ENCODE peak calls at places on chromosome 2, in seven cellular contexts. One of them, this sample, is unnamed.
A peak's percentile ranks its signal among the peaks of the same experiment; 100 is the strongest.

GRCh38 chr2:83017366-83018090 is 1441.6 kb downstream of the SUCLG1 start:
- DNase-seq in transverse colon: no peak
- DNase-seq in HCT116: no peak
- DNase-seq in A549: no peak
- DNase-seq in lower leg skin: no peak
- DNase-seq in Peyer's patch: no peak
- DNase-seq in GM12892: no peak
- DNase-seq in this sample: no peak

GRCh38 chr2:68798574-68798973 is 64.0 kb downstream of the ARHGAP25 start:
- DNase-seq in transverse colon: no peak
- DNase-seq in HCT116: no peak
- DNase-seq in A549: no peak
- DNase-seq in lower leg skin: no peak
- DNase-seq in Peyer's patch: no peak
- DNase-seq in GM12892: no peak
- DNase-seq in this sample: no peak

GRCh38 chr2:207663870-207664545 is 38.8 kb upstream of the METTL21A start:
- DNase-seq in transverse colon: no peak
- DNase-seq in HCT116: no peak
- DNase-seq in A549: no peak
- DNase-seq in lower leg skin: no peak
- DNase-seq in Peyer's patch: no peak
- DNase-seq in GM12892: no peak
- DNase-seq in this sample: no peak

GRCh38 chr2:205025580-205026240 is 480.4 kb downstream of the PARD3B start:
- DNase-seq in transverse colon: no peak
- DNase-seq in HCT116: no peak
- DNase-seq in A549: no peak
- DNase-seq in lower leg skin: no peak
- DNase-seq in Peyer's patch: no peak
- DNase-seq in GM12892: no peak
- DNase-seq in this sample: no peak

GRCh38 chr2:29063646-29064372 is 10.5 kb downstream of the PCARE start:
- DNase-seq in transverse colon: no peak
- DNase-seq in HCT116: no peak
- DNase-seq in A549: no peak
- DNase-seq in lower leg skin: no peak
- DNase-seq in Peyer's patch: no peak
- DNase-seq in GM12892: no peak
- DNase-seq in this sample: no peak

GRCh38 chr2:185537689-185538088 is 200.9 kb upstream of the FSIP2 start:
- DNase-seq in transverse colon: no peak
- DNase-seq in HCT116: no peak
- DNase-seq in A549: no peak
- DNase-seq in lower leg skin: no peak
- DNase-seq in Peyer's patch: no peak
- DNase-seq in GM12892: no peak
- DNase-seq in this sample: no peak

GRCh38 chr2:128654404-128654803 is 335.7 kb upstream of the HS6ST1 start:
- DNase-seq in transverse colon: peak; percentile 13
- DNase-seq in HCT116: no peak
- DNase-seq in A549: no peak
- DNase-seq in lower leg skin: no peak
- DNase-seq in Peyer's patch: no peak
- DNase-seq in GM12892: no peak
- DNase-seq in this sample: no peak

GRCh38 chr2:46493241-46493970 is 14.0 kb downstream of the TMEM247 start:
- DNase-seq in transverse colon: no peak
- DNase-seq in HCT116: no peak
- DNase-seq in A549: peak; percentile 49
- DNase-seq in lower leg skin: no peak
- DNase-seq in Peyer's patch: no peak
- DNase-seq in GM12892: peak; percentile 47
- DNase-seq in this sample: peak; percentile 54

GRCh38 chr2:105325389-105325963 is 4.1 kb downstream of the TGFBRAP1 start:
- DNase-seq in transverse colon: no peak
- DNase-seq in HCT116: no peak
- DNase-seq in A549: no peak
- DNase-seq in lower leg skin: no peak
- DNase-seq in Peyer's patch: no peak
- DNase-seq in GM12892: no peak
- DNase-seq in this sample: no peak

GRCh38 chr2:113105047-113105446 is 22.4 kb upstream of the IL1RN start:
- DNase-seq in transverse colon: no peak
- DNase-seq in HCT116: no peak
- DNase-seq in A549: peak; percentile 36
- DNase-seq in lower leg skin: no peak
- DNase-seq in Peyer's patch: no peak
- DNase-seq in GM12892: no peak
- DNase-seq in this sample: peak; percentile 27

GRCh38 chr2:117755768-117756167 is 58.7 kb upstream of the DDX18 start:
- DNase-seq in transverse colon: no peak
- DNase-seq in HCT116: no peak
- DNase-seq in A549: no peak
- DNase-seq in lower leg skin: no peak
- DNase-seq in Peyer's patch: no peak
- DNase-seq in GM12892: no peak
- DNase-seq in this sample: no peak

GRCh38 chr2:25819597-25820039 is 58.7 kb downstream of the ASXL2 start:
- DNase-seq in transverse colon: no peak
- DNase-seq in HCT116: no peak
- DNase-seq in A549: no peak
- DNase-seq in lower leg skin: no peak
- DNase-seq in Peyer's patch: no peak
- DNase-seq in GM12892: no peak
- DNase-seq in this sample: no peak

GRCh38 chr2:221343524-221343923 is 228.6 kb downstream of the EPHA4 start:
- DNase-seq in transverse colon: no peak
- DNase-seq in HCT116: no peak
- DNase-seq in A549: no peak
- DNase-seq in lower leg skin: no peak
- DNase-seq in Peyer's patch: no peak
- DNase-seq in GM12892: no peak
- DNase-seq in this sample: no peak

DNA sequence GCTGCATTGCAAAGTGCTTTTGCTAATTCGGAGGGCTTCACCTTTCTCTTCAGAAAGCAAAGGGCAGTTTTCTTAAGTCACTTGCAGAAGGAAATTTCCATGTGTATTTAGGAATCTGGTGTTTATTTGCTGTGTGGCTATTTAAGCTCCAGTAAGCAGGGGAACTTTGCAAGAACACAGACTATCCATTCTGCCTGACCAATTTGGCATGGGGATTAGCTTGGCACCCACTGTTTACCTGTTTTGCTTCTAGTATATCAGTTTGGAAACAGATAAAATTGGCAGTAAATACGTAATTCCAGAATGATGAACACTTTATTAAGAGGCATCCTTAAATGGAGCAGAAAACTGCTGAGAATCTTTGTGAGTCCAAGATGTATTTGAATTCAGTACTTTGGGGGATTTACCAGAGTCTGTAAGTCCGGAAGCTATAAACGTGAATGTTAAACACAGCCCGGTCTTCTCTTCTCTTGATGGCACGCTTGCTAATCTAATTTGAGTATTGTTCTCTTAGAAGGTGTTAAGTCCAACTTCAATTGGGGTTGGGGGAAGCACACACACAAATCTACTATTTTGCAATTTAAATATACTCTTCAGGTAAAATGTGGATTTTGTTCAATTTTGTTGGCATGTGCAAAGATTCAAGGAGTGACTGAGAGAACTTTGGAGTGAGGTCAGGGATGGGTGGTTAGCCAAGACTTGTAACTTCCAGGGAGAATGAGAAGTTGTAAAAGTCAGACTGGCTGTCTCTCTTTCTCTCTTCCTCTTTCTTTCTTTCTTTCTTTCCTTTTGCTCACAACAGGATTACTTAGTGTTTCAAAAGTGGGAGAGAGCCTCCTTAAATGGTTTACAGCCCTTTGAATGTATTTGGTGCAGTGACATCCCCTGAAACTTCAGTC is 705 bp downstream of the ACKR3 start:
- DNase-seq in transverse colon: no peak
- DNase-seq in HCT116: no peak
- DNase-seq in A549: no peak
- DNase-seq in lower leg skin: no peak
- DNase-seq in Peyer's patch: peak; percentile 40
- DNase-seq in GM12892: no peak
- DNase-seq in this sample: no peak
- TF ChIP-seq POLR2A in transverse colon: no peak
- TF ChIP-seq POLR2A in HCT116: no peak
- TF ChIP-seq POLR2A in A549: no peak
- TF ChIP-seq POLR2A in lower leg skin: no peak
- TF ChIP-seq POLR2A in Peyer's patch: no peak
- TF ChIP-seq POLR2A in GM12892: no peak
- TF ChIP-seq POLR2A in this sample: no peak

GRCh38 chr2:21024198-21024597 is 19.7 kb downstream of the APOB start:
- DNase-seq in transverse colon: no peak
- DNase-seq in HCT116: no peak
- DNase-seq in A549: no peak
- DNase-seq in lower leg skin: no peak
- DNase-seq in Peyer's patch: no peak
- DNase-seq in GM12892: no peak
- DNase-seq in this sample: no peak
- TF ChIP-seq POLR2A in transverse colon: no peak
- TF ChIP-seq POLR2A in HCT116: no peak
- TF ChIP-seq POLR2A in A549: no peak
- TF ChIP-seq POLR2A in lower leg skin: no peak
- TF ChIP-seq POLR2A in Peyer's patch: no peak
- TF ChIP-seq POLR2A in GM12892: no peak
- TF ChIP-seq POLR2A in this sample: no peak

GRCh38 chr2:144515425-144515693 is 4.6 kb downstream of the ZEB2 start:
- DNase-seq in transverse colon: no peak
- DNase-seq in HCT116: no peak
- DNase-seq in A549: no peak
- DNase-seq in lower leg skin: no peak
- DNase-seq in Peyer's patch: no peak
- DNase-seq in GM12892: no peak
- DNase-seq in this sample: no peak
- TF ChIP-seq POLR2A in transverse colon: no peak
- TF ChIP-seq POLR2A in HCT116: no peak
- TF ChIP-seq POLR2A in A549: no peak
- TF ChIP-seq POLR2A in lower leg skin: no peak
- TF ChIP-seq POLR2A in Peyer's patch: no peak
- TF ChIP-seq POLR2A in GM12892: no peak
- TF ChIP-seq POLR2A in this sample: no peak

GRCh38 chr2:178194600-178195389 is 483 bp downstream of the OSBPL6 start:
- DNase-seq in transverse colon: peak; percentile 19
- DNase-seq in HCT116: no peak
- DNase-seq in A549: peak; percentile 58
- DNase-seq in lower leg skin: no peak
- DNase-seq in Peyer's patch: peak; percentile 57
- DNase-seq in GM12892: peak; percentile 17
- DNase-seq in this sample: peak; percentile 55

GRCh38 chr2:178193496-178193822 is 853 bp upstream of the OSBPL6 start:
- DNase-seq in transverse colon: no peak
- DNase-seq in HCT116: no peak
- DNase-seq in A549: peak; percentile 46
- DNase-seq in lower leg skin: no peak
- DNase-seq in Peyer's patch: no peak
- DNase-seq in GM12892: no peak
- DNase-seq in this sample: no peak

GRCh38 chr2:178190938-178191910 is 3.1 kb upstream of the OSBPL6 start:
- DNase-seq in transverse colon: no peak
- DNase-seq in HCT116: no peak
- DNase-seq in A549: peak; percentile 7
- DNase-seq in lower leg skin: no peak
- DNase-seq in Peyer's patch: no peak
- DNase-seq in GM12892: no peak
- DNase-seq in this sample: no peak

GRCh38 chr2:178195390-178196166 is 1.3 kb downstream of the OSBPL6 start:
- DNase-seq in transverse colon: no peak
- DNase-seq in HCT116: no peak
- DNase-seq in A549: no peak
- DNase-seq in lower leg skin: no peak
- DNase-seq in Peyer's patch: no peak
- DNase-seq in GM12892: no peak
- DNase-seq in this sample: no peak

DNA sequence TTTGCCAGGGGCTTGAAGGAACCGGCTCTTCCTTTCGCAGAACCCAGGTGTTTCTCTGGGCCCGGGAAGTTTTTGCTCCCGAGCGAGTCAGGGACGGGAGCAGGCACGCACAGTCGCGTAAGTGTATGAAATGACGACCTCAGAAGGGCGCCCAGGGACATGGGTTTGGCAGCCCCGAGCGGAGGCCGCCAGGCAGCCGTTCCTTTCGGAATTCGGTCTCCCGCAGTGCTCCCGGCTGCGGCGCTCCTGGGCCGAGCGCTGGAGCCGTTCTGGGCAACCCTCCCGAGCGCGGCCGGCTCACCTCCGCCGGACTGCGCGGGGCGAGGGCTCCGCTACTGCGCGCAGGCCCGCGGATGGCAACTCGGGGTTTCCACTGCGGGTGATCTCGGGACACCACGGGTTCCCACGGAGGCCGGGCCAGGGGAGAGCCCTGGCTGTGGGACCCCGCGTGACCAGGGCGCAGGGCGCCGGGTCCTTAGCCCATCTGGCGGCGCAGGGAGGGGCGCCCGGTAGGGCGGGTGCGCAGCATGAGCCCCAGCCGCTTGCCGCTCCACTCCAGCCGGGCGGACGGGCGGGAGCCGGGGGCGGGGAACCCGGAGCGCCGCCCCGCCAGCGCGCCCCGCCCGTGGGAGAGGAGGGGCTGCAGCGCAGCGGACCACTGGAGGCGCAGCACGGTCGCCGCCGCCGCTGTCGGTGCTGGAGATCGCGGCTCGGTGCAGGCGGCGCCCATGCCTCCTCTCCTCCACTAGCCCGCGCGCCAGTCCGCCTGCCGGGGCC is at the start of gene OSBPL6:
- DNase-seq in transverse colon: peak; percentile 82
- DNase-seq in HCT116: peak; percentile 51
- DNase-seq in A549: peak; percentile 82
- DNase-seq in lower leg skin: peak; percentile 56
- DNase-seq in Peyer's patch: peak; percentile 84
- DNase-seq in GM12892: peak; percentile 76
- DNase-seq in this sample: peak; percentile 74
- TF ChIP-seq POLR2A in transverse colon: peak; percentile 49
- TF ChIP-seq POLR2A in HCT116: peak; percentile 72
- TF ChIP-seq POLR2A in A549: peak; percentile 70
- TF ChIP-seq POLR2A in lower leg skin: no peak
- TF ChIP-seq POLR2A in Peyer's patch: peak; percentile 46
- TF ChIP-seq POLR2A in GM12892: no peak
- TF ChIP-seq POLR2A in this sample: peak; percentile 83

GRCh38 chr2:201660293-201660895 is 17.1 kb upstream of the TMEM237 start:
- DNase-seq in transverse colon: no peak
- DNase-seq in HCT116: no peak
- DNase-seq in A549: no peak
- DNase-seq in lower leg skin: no peak
- DNase-seq in Peyer's patch: no peak
- DNase-seq in GM12892: no peak
- DNase-seq in this sample: no peak
- TF ChIP-seq POLR2A in transverse colon: no peak
- TF ChIP-seq POLR2A in HCT116: no peak
- TF ChIP-seq POLR2A in A549: no peak
- TF ChIP-seq POLR2A in lower leg skin: no peak
- TF ChIP-seq POLR2A in Peyer's patch: no peak
- TF ChIP-seq POLR2A in GM12892: no peak
- TF ChIP-seq POLR2A in this sample: no peak

This sample was measured in H54.